ENCODE peak calls at places on chromosomes 16 and 17, in five cellular contexts. M is epithelial cell of esophagus, D is GF-D8, K is NCI-H2171 treated with DMSO at 0.1 percent for 48 hours, Y is cerebellar nuclear complex. J is an unnamed sample.

GRCh38 chr17:44309472-44309871 is 1.1 kb downstream of the RUNDC3A start:
- DNase-seq in K (no peak), Y (no peak), D (no peak), M (peak), J (no peak)

GRCh38 chr17:51372345-51373004 is 112.1 kb downstream of the UTP18 start:
- DNase-seq in M (peak), Y (no peak), D (peak), K (peak), J (no peak)

GRCh38 chr17:40086150-40087044 is 14.0 kb downstream of the NR1D1 start:
- DNase-seq in Y (no peak), D (no peak), K (peak), M (no peak), J (no peak)

GRCh38 chr17:28570716-28571254 is 539 bp downstream of the PIGS start:
- DNase-seq in K (peak), D (no peak), Y (no peak), M (peak), J (no peak)

GRCh38 chr17:46031920-46032319 is 32.9 kb downstream of the STH start:
- DNase-seq in K (no peak), D (no peak), M (no peak), Y (no peak), J (no peak)

GRCh38 chr17:62653831-62654829 is 26.7 kb downstream of the MRC2 start:
- DNase-seq in M (no peak), D (no peak), Y (no peak), K (no peak), J (no peak)

GRCh38 chr16:3842994-3843393 is 37.5 kb downstream of the CREBBP start:
- DNase-seq in M (peak), D (no peak), K (no peak), Y (no peak), J (no peak)

GRCh38 chr17:64387145-64387473 is 3.6 kb downstream of the PECAM1 start:
- DNase-seq in D (no peak), Y (no peak), M (no peak), K (no peak), J (no peak)

GRCh38 chr16:88535181-88535856 is 34.9 kb upstream of the ZC3H18 start:
- DNase-seq in Y (no peak), D (no peak), K (no peak), M (no peak), J (no peak)

GRCh38 chr16:89195521-89196171 is 4.7 kb downstream of the SLC22A31 start:
- DNase-seq in Y (no peak), M (no peak), D (no peak), K (no peak), J (no peak)

GRCh38 chr17:79834575-79835469 is 4.4 kb downstream of the CBX4 start:
- DNase-seq in M (no peak), K (no peak), Y (no peak), D (no peak), J (no peak)

GRCh38 chr16:8751481-8752311 is 45.7 kb downstream of the TMEM186 start:
- DNase-seq in K (no peak), M (peak), Y (no peak), D (no peak), J (no peak)

GRCh38 chr17:259341-259976 is 78.0 kb upstream of the DOC2B start:
- DNase-seq in M (no peak), K (no peak), D (no peak), Y (no peak), J (no peak)

GRCh38 chr16:78727536-78727935 is 628.1 kb downstream of the WWOX start:
- DNase-seq in D (no peak), K (no peak), Y (no peak), M (no peak), J (no peak)

GRCh38 chr17:82917656-82918345 is 78.0 kb upstream of the ZNF750 start:
- DNase-seq in M (no peak), K (no peak), D (no peak), Y (no peak), J (no peak)

GRCh38 chr16:3542153-3542550 is 35.1 kb downstream of the NLRC3 start:
- DNase-seq in K (no peak), M (no peak), D (no peak), Y (no peak), J (no peak)

GRCh38 chr17:2854662-2855061 is 58.4 kb downstream of the RAP1GAP2 start:
- DNase-seq in D (no peak), M (peak), Y (no peak), K (peak), J (no peak)